ENCODE peak calls at places on chromosomes 3 and 15, in nine cellular contexts. One of them, this sample, is unnamed.

GRCh38 chr3:107928084-107928445 is 162.8 kb downstream of the CD47 start:
- DNase-seq in NCI-H510A: no peak
- DNase-seq in RPMI8226: no peak
- DNase-seq in HEK293T: peak
- DNase-seq in NCI-H2081: peak
- DNase-seq in choroid plexus epithelial cell: peak
- DNase-seq in germinal center: no peak
- DNase-seq in amniotic epithelial cell: peak
- DNase-seq in activated T-cell treated with anti-CD3 and anti-CD28 coated beads, Interleukin-2, amount 50 U/mL, for 48 hours: no peak
- DNase-seq in this sample: peak

GRCh38 chr3:194132465-194133358 is 3.2 kb upstream of the HES1 start:
- DNase-seq in NCI-H510A: no peak
- DNase-seq in RPMI8226: no peak
- DNase-seq in HEK293T: no peak
- DNase-seq in NCI-H2081: no peak
- DNase-seq in choroid plexus epithelial cell: no peak
- DNase-seq in germinal center: no peak
- DNase-seq in amniotic epithelial cell: no peak
- DNase-seq in activated T-cell treated with anti-CD3 and anti-CD28 coated beads, Interleukin-2, amount 50 U/mL, for 48 hours: no peak
- DNase-seq in this sample: no peak

GRCh38 chr3:25497096-25497495 is 69.0 kb downstream of the RARB start:
- DNase-seq in NCI-H510A: no peak
- DNase-seq in RPMI8226: no peak
- DNase-seq in HEK293T: no peak
- DNase-seq in NCI-H2081: no peak
- DNase-seq in choroid plexus epithelial cell: no peak
- DNase-seq in germinal center: no peak
- DNase-seq in amniotic epithelial cell: no peak
- DNase-seq in activated T-cell treated with anti-CD3 and anti-CD28 coated beads, Interleukin-2, amount 50 U/mL, for 48 hours: no peak
- DNase-seq in this sample: no peak

GRCh38 chr3:43883729-43884396 is 193.1 kb downstream of the ABHD5 start:
- DNase-seq in NCI-H510A: no peak
- DNase-seq in RPMI8226: no peak
- DNase-seq in HEK293T: no peak
- DNase-seq in NCI-H2081: no peak
- DNase-seq in choroid plexus epithelial cell: no peak
- DNase-seq in germinal center: no peak
- DNase-seq in amniotic epithelial cell: no peak
- DNase-seq in activated T-cell treated with anti-CD3 and anti-CD28 coated beads, Interleukin-2, amount 50 U/mL, for 48 hours: no peak
- DNase-seq in this sample: no peak

GRCh38 chr15:68492855-68493254 is 60.9 kb upstream of the ITGA11 start:
- DNase-seq in NCI-H510A: no peak
- DNase-seq in RPMI8226: no peak
- DNase-seq in HEK293T: no peak
- DNase-seq in NCI-H2081: no peak
- DNase-seq in choroid plexus epithelial cell: peak
- DNase-seq in germinal center: no peak
- DNase-seq in amniotic epithelial cell: peak
- DNase-seq in activated T-cell treated with anti-CD3 and anti-CD28 coated beads, Interleukin-2, amount 50 U/mL, for 48 hours: no peak
- DNase-seq in this sample: peak

GRCh38 chr15:42042602-42043400 is 22.0 kb upstream of the PLA2G4E start:
- DNase-seq in NCI-H510A: no peak
- DNase-seq in RPMI8226: no peak
- DNase-seq in HEK293T: no peak
- DNase-seq in NCI-H2081: no peak
- DNase-seq in choroid plexus epithelial cell: no peak
- DNase-seq in germinal center: no peak
- DNase-seq in amniotic epithelial cell: no peak
- DNase-seq in activated T-cell treated with anti-CD3 and anti-CD28 coated beads, Interleukin-2, amount 50 U/mL, for 48 hours: no peak
- DNase-seq in this sample: no peak

GRCh38 chr15:83926116-83926515 is 272.2 kb downstream of the ADAMTSL3 start:
- DNase-seq in NCI-H510A: no peak
- DNase-seq in RPMI8226: no peak
- DNase-seq in HEK293T: no peak
- DNase-seq in NCI-H2081: no peak
- DNase-seq in choroid plexus epithelial cell: peak
- DNase-seq in germinal center: no peak
- DNase-seq in amniotic epithelial cell: peak
- DNase-seq in activated T-cell treated with anti-CD3 and anti-CD28 coated beads, Interleukin-2, amount 50 U/mL, for 48 hours: no peak
- DNase-seq in this sample: no peak

GRCh38 chr3:10198761-10199688 is 34.3 kb downstream of the IRAK2 start:
- DNase-seq in NCI-H510A: no peak
- DNase-seq in RPMI8226: peak
- DNase-seq in HEK293T: no peak
- DNase-seq in NCI-H2081: no peak
- DNase-seq in choroid plexus epithelial cell: peak
- DNase-seq in germinal center: peak
- DNase-seq in amniotic epithelial cell: peak
- DNase-seq in activated T-cell treated with anti-CD3 and anti-CD28 coated beads, Interleukin-2, amount 50 U/mL, for 48 hours: peak
- DNase-seq in this sample: peak

GRCh38 chr3:9340450-9341009 is 22.3 kb upstream of the THUMPD3 start:
- DNase-seq in NCI-H510A: no peak
- DNase-seq in RPMI8226: no peak
- DNase-seq in HEK293T: no peak
- DNase-seq in NCI-H2081: no peak
- DNase-seq in choroid plexus epithelial cell: peak
- DNase-seq in germinal center: no peak
- DNase-seq in amniotic epithelial cell: peak
- DNase-seq in activated T-cell treated with anti-CD3 and anti-CD28 coated beads, Interleukin-2, amount 50 U/mL, for 48 hours: no peak
- DNase-seq in this sample: peak

GRCh38 chr3:45772341-45773035 is 23.8 kb downstream of the SLC6A20 start:
- DNase-seq in NCI-H510A: no peak
- DNase-seq in RPMI8226: no peak
- DNase-seq in HEK293T: no peak
- DNase-seq in NCI-H2081: no peak
- DNase-seq in choroid plexus epithelial cell: no peak
- DNase-seq in germinal center: no peak
- DNase-seq in amniotic epithelial cell: no peak
- DNase-seq in activated T-cell treated with anti-CD3 and anti-CD28 coated beads, Interleukin-2, amount 50 U/mL, for 48 hours: no peak
- DNase-seq in this sample: no peak

GRCh38 chr3:51984269-51984647 is 923 bp downstream of the ACY1 start:
- DNase-seq in NCI-H510A: no peak
- DNase-seq in RPMI8226: no peak
- DNase-seq in HEK293T: no peak
- DNase-seq in NCI-H2081: no peak
- DNase-seq in choroid plexus epithelial cell: no peak
- DNase-seq in germinal center: no peak
- DNase-seq in amniotic epithelial cell: no peak
- DNase-seq in activated T-cell treated with anti-CD3 and anti-CD28 coated beads, Interleukin-2, amount 50 U/mL, for 48 hours: no peak
- DNase-seq in this sample: no peak